ENCODE peak calls at places on chromosomes 11 and 22, in seven cellular contexts. L, C, M, D, K, R and A are unnamed samples.

GRCh38 chr11:818396-819128 is at the start of gene PNPLA2:
- DNase-seq in M (no peak), D (peak; percentile 79), L (peak; percentile 73), C (no peak), R (peak; percentile 50), K (no peak), A (no peak)

GRCh38 chr11:69377029-69377952 is 83.3 kb downstream of the MYEOV start:
- DNase-seq in R (peak; percentile 96), K (no peak), D (peak; percentile 63), C (no peak), M (no peak), L (no peak), A (no peak)

GRCh38 chr11:608751-609354 is 6.9 kb downstream of the IRF7 start:
- DNase-seq in M (no peak), K (no peak), C (no peak), D (peak; percentile 47), L (no peak), R (no peak), A (no peak)

GRCh38 chr11:19243601-19244000 is 2.9 kb upstream of the E2F8 start:
- DNase-seq in M (no peak), C (no peak), L (no peak), D (no peak), K (no peak), R (no peak), A (no peak)

GRCh38 chr11:35893796-35894475 is 49.9 kb upstream of the LDLRAD3 start:
- DNase-seq in C (peak; percentile 72), K (no peak), M (no peak), R (peak; percentile 98), L (peak; percentile 35), D (peak; percentile 49), A (no peak)

GRCh38 chr22:32558681-32559355 is 84.2 kb downstream of the FBXO7 start:
- DNase-seq in D (peak; percentile 84), K (no peak), M (no peak), R (peak; percentile 94), L (peak; percentile 69), C (no peak), A (no peak)

GRCh38 chr11:406796-407650 is 7.8 kb downstream of the SIGIRR start:
- DNase-seq in L (peak; percentile 86), D (peak; percentile 88), M (peak; percentile 93), R (peak; percentile 81), K (peak; percentile 90), C (peak; percentile 40), A (peak; percentile 93)

GRCh38 chr22:27754247-27754887 is 47.2 kb downstream of the MN1 start:
- DNase-seq in R (peak; percentile 92), L (no peak), K (no peak), M (no peak), C (no peak), D (no peak), A (no peak)

DNA sequence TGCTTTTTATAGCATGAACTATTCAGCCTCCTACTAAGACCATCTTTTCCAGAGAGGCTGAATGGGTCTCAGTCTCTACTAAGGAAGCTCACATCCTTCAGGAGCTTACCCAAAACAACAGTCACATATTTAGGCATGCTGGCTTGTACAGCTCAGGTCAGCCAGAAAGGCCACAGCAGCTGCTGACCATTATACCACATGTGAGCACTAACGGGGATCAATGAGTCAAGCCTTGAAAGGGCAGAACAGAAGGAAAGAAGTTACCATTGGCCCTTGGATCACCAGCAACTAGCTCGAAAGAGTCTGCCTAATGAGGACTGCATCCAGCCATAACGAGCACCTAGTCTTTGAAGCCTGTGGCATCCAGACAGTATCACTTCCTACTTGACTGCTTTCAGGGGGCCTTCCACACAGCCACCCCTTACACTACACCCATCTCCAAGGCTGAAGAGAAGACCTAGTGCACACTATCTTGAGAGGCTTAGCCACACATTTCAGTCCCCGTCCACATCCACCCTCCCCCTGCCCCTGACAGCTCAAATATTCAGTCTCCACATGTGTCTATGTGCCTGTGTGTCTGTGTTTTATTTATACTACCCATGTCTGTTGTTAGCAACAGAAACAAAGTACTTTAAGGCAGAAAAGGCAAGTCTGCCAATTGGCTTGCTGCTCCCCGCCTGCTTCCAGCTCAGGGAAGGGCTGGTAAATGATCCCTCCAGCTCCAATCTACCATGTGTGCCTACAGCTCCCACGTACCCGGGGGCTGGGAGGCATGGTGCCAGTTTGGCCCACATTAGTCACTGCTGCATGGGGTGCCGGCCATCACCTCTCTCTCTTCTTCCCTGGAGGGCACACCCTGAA is 95.5 kb downstream of the RPL27A start:
- DNase-seq in R (no peak), C (peak; percentile 13), K (peak; percentile 31), M (no peak), L (no peak), D (no peak), A (no peak)
- H3K4me1 ChIP-seq in R (peaks cover 50% of the 10 kb centered on the region), C (peaks cover 61% of the 10 kb centered on the region), K (peaks cover 8% of the 10 kb centered on the region), M (no peaks in the 10 kb centered on the region), L (no peaks in the 10 kb centered on the region), D (no peaks in the 10 kb centered on the region), A (no peaks in the 10 kb centered on the region)

GRCh38 chr22:45013138-45013537 is 3.3 kb upstream of the PHF21B start:
- DNase-seq in C (no peak), D (no peak), R (no peak), M (no peak), K (no peak), L (no peak), A (no peak)

GRCh38 chr22:45008853-45009751 is 703 bp downstream of the PHF21B start:
- DNase-seq in M (no peak), C (no peak), K (peak; percentile 59), R (peak; percentile 33), D (no peak), L (no peak), A (no peak)

GRCh38 chr22:45009881-45010531 is at the start of gene PHF21B:
- DNase-seq in D (no peak), K (peak; percentile 97), M (no peak), C (no peak), L (peak; percentile 20), R (peak; percentile 9), A (no peak)

GRCh38 chr22:45007946-45008852 is 1.6 kb downstream of the PHF21B start:
- DNase-seq in C (no peak), L (no peak), M (no peak), R (peak; percentile 16), K (peak; percentile 89), D (no peak), A (no peak)

DNA sequence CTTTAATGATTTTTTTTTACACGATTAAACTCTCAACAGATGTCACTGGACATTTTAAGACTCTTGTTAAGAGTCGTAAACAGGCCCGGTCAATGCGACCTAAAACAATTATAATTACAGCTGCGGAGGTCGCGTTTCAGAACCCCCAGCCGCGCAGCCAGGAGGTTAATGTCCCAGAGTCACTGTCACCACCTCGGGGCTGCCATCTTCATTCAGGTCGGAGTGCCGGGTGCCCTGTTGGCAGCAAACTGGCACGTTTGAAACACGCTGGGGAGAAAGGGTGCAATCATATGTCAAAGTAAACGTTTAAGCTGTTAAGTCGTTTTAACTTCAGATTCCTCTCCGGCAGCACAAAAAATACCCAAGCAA is 711 bp upstream of the PHF21B start:
- DNase-seq in L (no peak), R (no peak), C (no peak), D (no peak), K (no peak), M (no peak), A (no peak)
- H3K4me3 ChIP-seq in L (peak overlapping the region; percentile 11), R (peak overlapping the region; percentile 49), C (peak overlapping the region; percentile 59), D (peak overlapping the region; percentile 43), K (peak overlapping the region; percentile 97), M (no peak overlapping the region), A (no peak overlapping the region)

DNA sequence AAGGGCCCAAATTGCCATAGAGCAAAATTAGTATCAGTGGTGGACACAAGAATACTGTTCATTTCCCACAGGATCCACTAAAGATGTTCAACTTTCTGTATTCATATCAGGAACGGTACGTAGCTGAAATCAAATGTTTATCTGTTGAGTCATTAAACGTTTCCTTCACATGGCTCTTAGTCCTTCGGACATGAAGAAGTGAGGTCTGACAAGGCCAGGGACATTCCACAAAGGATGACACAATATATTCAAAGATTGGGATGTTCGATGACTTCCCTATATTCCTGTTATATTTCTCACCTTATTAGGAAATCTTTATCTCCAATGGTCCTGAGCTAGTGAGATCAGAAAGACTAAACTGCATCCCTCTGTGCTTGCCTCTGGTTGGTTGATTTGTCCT is 129.0 kb downstream of the ETS1 start:
- DNase-seq in L (no peak), R (peak; percentile 78), C (no peak), M (no peak), K (no peak), D (no peak), A (no peak)
- H3K36me3 ChIP-seq in L (no peaks in the 10 kb centered on the region), R (peaks cover 53% of the 10 kb centered on the region), C (no peaks in the 10 kb centered on the region), M (peaks cover 65% of the 10 kb centered on the region), K (no peaks in the 10 kb centered on the region), D (no peaks in the 10 kb centered on the region), A (peaks cover 64% of the 10 kb centered on the region)

GRCh38 chr11:2150206-2150847 is 10.7 kb downstream of the INS start:
- DNase-seq in M (no peak), L (no peak), D (no peak), K (peak; percentile 86), C (no peak), R (peak; percentile 25), A (no peak)
- H3K4me1 ChIP-seq in M (peaks cover 6% of the 10 kb centered on the region), L (no peaks in the 10 kb centered on the region), D (peaks cover 6% of the 10 kb centered on the region), K (peaks cover 44% of the 10 kb centered on the region), C (peaks cover 20% of the 10 kb centered on the region), R (no peaks in the 10 kb centered on the region), A (peaks cover 6% of the 10 kb centered on the region)

GRCh38 chr22:45029501-45029900 is 19.7 kb upstream of the PHF21B start:
- DNase-seq in K (no peak), D (no peak), C (no peak), R (no peak), L (no peak), M (no peak), A (no peak)
- H3K4me3 ChIP-seq in K (no peak overlapping the region), D (no peak overlapping the region), C (no peak overlapping the region), R (no peak overlapping the region), L (no peak overlapping the region), M (no peak overlapping the region), A (no peak overlapping the region)

GRCh38 chr22:37959231-37959825 is 5.8 kb downstream of the POLR2F start:
- DNase-seq in K (no peak), D (no peak), R (no peak), M (no peak), C (no peak), L (no peak), A (no peak)

GRCh38 chr22:37965940-37966664 is 12.6 kb downstream of the POLR2F start:
- DNase-seq in R (peak; percentile 17), C (no peak), D (no peak), M (no peak), K (no peak), L (no peak), A (no peak)

GRCh38 chr22:37957232-37957631 is 3.7 kb downstream of the POLR2F start:
- DNase-seq in K (no peak), L (no peak), M (no peak), C (no peak), D (no peak), R (no peak), A (no peak)

GRCh38 chr22:37961062-37961461 is 7.6 kb downstream of the POLR2F start:
- DNase-seq in C (no peak), M (no peak), D (no peak), R (no peak), K (no peak), L (no peak), A (no peak)
- H3K36me3 ChIP-seq in C (no peaks in the 10 kb centered on the region), M (peaks cover 75% of the 10 kb centered on the region), D (no peaks in the 10 kb centered on the region), R (peaks cover 33% of the 10 kb centered on the region), K (no peaks in the 10 kb centered on the region), L (no peaks in the 10 kb centered on the region), A (peaks cover 42% of the 10 kb centered on the region)

DNA sequence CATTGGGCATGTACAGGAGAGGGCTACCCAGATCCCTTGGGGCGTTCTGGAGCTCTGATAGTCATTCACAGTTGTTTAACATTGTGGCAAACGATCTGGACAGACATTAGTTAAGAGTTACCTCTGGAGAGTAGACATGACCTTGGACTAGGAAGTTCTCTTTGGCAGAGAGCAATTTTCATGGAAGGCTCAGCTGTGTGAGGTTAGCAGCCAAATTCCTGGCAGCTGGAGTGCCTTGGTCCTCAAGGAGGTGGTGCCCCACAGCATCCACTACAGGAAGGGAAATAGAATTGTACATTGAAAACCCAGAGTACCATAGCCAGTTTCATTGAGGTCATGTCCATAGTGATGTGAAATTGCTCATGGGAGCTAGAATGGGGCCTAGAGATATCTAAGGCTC is 82.8 kb downstream of the BLID start:
- DNase-seq in C (no peak), D (no peak), R (no peak), K (no peak), M (no peak), L (no peak), A (no peak)
- H3K4me1 ChIP-seq in C (no peaks in the 10 kb centered on the region), D (no peaks in the 10 kb centered on the region), R (no peaks in the 10 kb centered on the region), K (no peaks in the 10 kb centered on the region), M (no peaks in the 10 kb centered on the region), L (no peaks in the 10 kb centered on the region), A (no peaks in the 10 kb centered on the region)